ENCODE peak calls at places on chromosome 11, in eight cellular contexts. H is NCI-H446; U is NCI-H774; Y is germinal center; I is HTR-8/SVneo; Q is activated CD4-positive, alpha-beta T cell treated with anti-CD3 and anti-CD28 coated beads, Interleukin-2, amount 50 U/mL, for 48 hours; K is heart left ventricle; B is LoVo. O is an unnamed sample.

GRCh38 chr11:88246680-88247079 is 71.4 kb upstream of the RAB38 start:
- DNase-seq in H (no peak), U (no peak), Y (no peak), I (no peak), Q (no peak), K (no peak), B (no peak), O (peak; percentile 22)

GRCh38 chr11:17775507-17776212 is 41.1 kb downstream of the KCNC1 start:
- DNase-seq in H (no peak), U (no peak), Y (no peak), I (no peak), Q (no peak), K (no peak), B (no peak), O (no peak)

GRCh38 chr11:125494987-125495725 is 909 bp downstream of the FEZ1 start:
- DNase-seq in H (no peak), U (no peak), Y (peak; percentile 31), I (peak; percentile 14), Q (peak; percentile 6), K (peak; percentile 44), B (no peak), O (no peak)

GRCh38 chr11:26575946-26576345 is 3.9 kb upstream of the MUC15 start:
- DNase-seq in H (no peak), U (no peak), Y (no peak), I (no peak), Q (no peak), K (no peak), B (no peak), O (no peak)

GRCh38 chr11:102111011-102111786 is 952 bp downstream of the YAP1 start:
- DNase-seq in H (no peak), U (no peak), Y (peak; percentile 16), I (peak; percentile 91), Q (no peak), K (peak; percentile 75), B (peak; percentile 62), O (peak; percentile 71)

GRCh38 chr11:12084191-12084717 is 26.1 kb upstream of the MICAL2 start:
- DNase-seq in H (no peak), U (no peak), Y (no peak), I (no peak), Q (no peak), K (no peak), B (no peak), O (no peak)

GRCh38 chr11:78642979-78643675 is 68.5 kb upstream of the NARS2 start:
- DNase-seq in H (no peak), U (no peak), Y (no peak), I (no peak), Q (no peak), K (no peak), B (no peak), O (no peak)

GRCh38 chr11:67393990-67394389 is 2.2 kb downstream of the RAD9A start:
- DNase-seq in H (no peak), U (no peak), Y (no peak), I (no peak), Q (no peak), K (no peak), B (no peak), O (no peak)

GRCh38 chr11:93895106-93895862 is 44.9 kb upstream of the VSTM5 start:
- DNase-seq in H (peak; percentile 46), U (peak; percentile 65), Y (no peak), I (peak; percentile 47), Q (no peak), K (no peak), B (peak; percentile 50), O (peak; percentile 62)

GRCh38 chr11:115194798-115195101 is 309.5 kb downstream of the CADM1 start:
- DNase-seq in H (no peak), U (no peak), Y (no peak), I (no peak), Q (peak; percentile 6), K (no peak), B (no peak), O (no peak)

GRCh38 chr11:65861533-65862183 is 1.4 kb downstream of the MUS81 start:
- DNase-seq in H (no peak), U (no peak), Y (no peak), I (no peak), Q (no peak), K (peak; percentile 27), B (no peak), O (no peak)

GRCh38 chr11:11584446-11584810 is 37.4 kb downstream of the GALNT18 start:
- DNase-seq in H (no peak), U (no peak), Y (no peak), I (peak; percentile 74), Q (no peak), K (no peak), B (peak; percentile 36), O (peak; percentile 42)

GRCh38 chr11:31355817-31356216 is 13.7 kb downstream of the DCDC1 start:
- DNase-seq in H (no peak), U (no peak), Y (no peak), I (no peak), Q (no peak), K (no peak), B (no peak), O (no peak)

GRCh38 chr11:119101367-119101758 is 290 bp downstream of the DPAGT1 start:
- DNase-seq in H (no peak), U (no peak), Y (no peak), I (no peak), Q (peak; percentile 46), K (no peak), B (no peak), O (no peak)

GRCh38 chr11:44954051-44954906 is 3.6 kb upstream of the TP53I11 start:
- DNase-seq in H (no peak), U (no peak), Y (no peak), I (no peak), Q (no peak), K (no peak), B (no peak), O (no peak)

GRCh38 chr11:128279861-128280260 is 307.5 kb downstream of the ETS1 start:
- DNase-seq in H (no peak), U (no peak), Y (no peak), I (no peak), Q (no peak), K (no peak), B (peak; percentile 19), O (no peak)

GRCh38 chr11:103628121-103628520 is 408.3 kb upstream of the DDI1 start:
- DNase-seq in H (no peak), U (no peak), Y (no peak), I (no peak), Q (no peak), K (no peak), B (no peak), O (no peak)

GRCh38 chr11:123653997-123654565 is 343 bp downstream of the SCN3B start:
- DNase-seq in H (peak; percentile 62), U (peak; percentile 56), Y (peak; percentile 50), I (peak; percentile 45), Q (peak; percentile 31), K (peak; percentile 67), B (peak; percentile 24), O (no peak)

GRCh38 chr11:128619540-128620305 is 32.4 kb upstream of the ETS1 start:
- DNase-seq in H (no peak), U (no peak), Y (no peak), I (no peak), Q (no peak), K (no peak), B (no peak), O (no peak)

GRCh38 chr11:5476184-5476819 is 12.2 kb upstream of the OR52D1 start:
- DNase-seq in H (peak; percentile 43), U (peak; percentile 14), Y (peak; percentile 35), I (peak; percentile 39), Q (peak; percentile 15), K (no peak), B (peak; percentile 47), O (peak; percentile 29)

GRCh38 chr11:5504403-5504891 is 5.3 kb downstream of the UBQLN3 start:
- DNase-seq in H (no peak), U (no peak), Y (no peak), I (no peak), Q (no peak), K (no peak), B (no peak), O (no peak)

GRCh38 chr11:118012083-118012669 is 26.0 kb downstream of the IL10RA start:
- DNase-seq in H (peak; percentile 9), U (no peak), Y (peak; percentile 33), I (peak; percentile 48), Q (no peak), K (peak; percentile 46), B (no peak), O (no peak)

GRCh38 chr11:68053117-68053516 is 14.3 kb downstream of the TCIRG1 start:
- DNase-seq in H (no peak), U (no peak), Y (no peak), I (no peak), Q (no peak), K (no peak), B (no peak), O (no peak)

O was measured in fibroblast of the conjunctiva.